ENCODE peak calls at places on chromosomes 16 and 17, in nine cellular contexts. B, R, X, A, Y, Q, M, D and I are unnamed samples.
A peak's percentile ranks its signal among the peaks of the same experiment; 100 is the strongest.

GRCh38 chr16:82083710-82084353 is 48.8 kb downstream of the HSD17B2 start:
- DNase-seq in D (no peak), R (no peak), X (no peak), B (no peak), Y (no peak), Q (no peak), M (no peak), A (no peak), I (no peak)

GRCh38 chr17:69179227-69179952 is 37.7 kb upstream of the ABCA6 start:
- DNase-seq in X (peak; percentile 50), B (no peak), M (peak; percentile 15), R (no peak), D (no peak), Q (no peak), A (no peak), Y (no peak), I (peak; percentile 71)

GRCh38 chr16:81728435-81728834 is 50.7 kb upstream of the PLCG2 start:
- DNase-seq in Q (no peak), A (no peak), Y (no peak), M (no peak), R (no peak), D (no peak), B (no peak), X (no peak), I (no peak)

GRCh38 chr17:39484178-39484577 is 22.9 kb downstream of the CDK12 start:
- DNase-seq in Q (no peak), A (no peak), M (peak; percentile 12), R (no peak), Y (no peak), X (no peak), B (no peak), D (no peak), I (no peak)

GRCh38 chr16:81424761-81425160 is 19.8 kb upstream of the CMIP start:
- DNase-seq in D (no peak), B (no peak), X (peak; percentile 34), Q (no peak), A (no peak), Y (no peak), R (no peak), M (peak; percentile 63), I (no peak)

GRCh38 chr17:12068946-12069345 is 48.3 kb downstream of the MAP2K4 start:
- DNase-seq in M (no peak), B (no peak), Y (no peak), D (no peak), Q (no peak), A (no peak), R (no peak), X (peak; percentile 5), I (no peak)

GRCh38 chr16:23742761-23743160 is 12.1 kb upstream of the CHP2 start:
- DNase-seq in R (no peak), Q (no peak), X (no peak), M (no peak), D (no peak), B (no peak), Y (no peak), A (no peak), I (no peak)

GRCh38 chr17:9475259-9475658 is 100.4 kb downstream of the STX8 start:
- DNase-seq in R (no peak), M (no peak), B (no peak), X (no peak), Q (no peak), A (no peak), Y (no peak), D (no peak), I (no peak)

GRCh38 chr16:67884-68789 is 4.3 kb downstream of the RHBDF1 start:
- DNase-seq in R (no peak), M (no peak), D (no peak), Q (no peak), Y (no peak), A (no peak), X (peak; percentile 49), B (no peak), I (no peak)

GRCh38 chr17:38748329-38749221 is at the start of gene PCGF2:
- DNase-seq in Q (peak; percentile 97), A (peak; percentile 96), B (no peak), X (peak; percentile 89), R (peak; percentile 77), Y (peak; percentile 89), D (peak; percentile 71), M (no peak), I (peak; percentile 85)

GRCh38 chr17:79033741-79034501 is 10.0 kb downstream of the C1QTNF1 start:
- DNase-seq in B (no peak), D (no peak), A (no peak), M (no peak), Y (no peak), Q (peak; percentile 41), R (no peak), X (no peak), I (peak; percentile 60)

GRCh38 chr17:1644493-1645206 is 882 bp downstream of the SCARF1 start:
- DNase-seq in M (peak; percentile 44), B (no peak), X (peak; percentile 73), Y (no peak), A (no peak), D (peak; percentile 94), Q (no peak), R (no peak), I (no peak)

GRCh38 chr17:50765454-50766221 is 1.7 kb downstream of the ANKRD40CL start:
- DNase-seq in A (no peak), Q (no peak), M (peak; percentile 61), R (no peak), D (no peak), Y (no peak), X (no peak), B (no peak), I (no peak)
- TF ChIP-seq POLR2A in A (no peak), Q (no peak), M (no peak), R (no peak), D (no peak), Y (no peak), X (no peak), B (no peak), I (no peak)

DNA sequence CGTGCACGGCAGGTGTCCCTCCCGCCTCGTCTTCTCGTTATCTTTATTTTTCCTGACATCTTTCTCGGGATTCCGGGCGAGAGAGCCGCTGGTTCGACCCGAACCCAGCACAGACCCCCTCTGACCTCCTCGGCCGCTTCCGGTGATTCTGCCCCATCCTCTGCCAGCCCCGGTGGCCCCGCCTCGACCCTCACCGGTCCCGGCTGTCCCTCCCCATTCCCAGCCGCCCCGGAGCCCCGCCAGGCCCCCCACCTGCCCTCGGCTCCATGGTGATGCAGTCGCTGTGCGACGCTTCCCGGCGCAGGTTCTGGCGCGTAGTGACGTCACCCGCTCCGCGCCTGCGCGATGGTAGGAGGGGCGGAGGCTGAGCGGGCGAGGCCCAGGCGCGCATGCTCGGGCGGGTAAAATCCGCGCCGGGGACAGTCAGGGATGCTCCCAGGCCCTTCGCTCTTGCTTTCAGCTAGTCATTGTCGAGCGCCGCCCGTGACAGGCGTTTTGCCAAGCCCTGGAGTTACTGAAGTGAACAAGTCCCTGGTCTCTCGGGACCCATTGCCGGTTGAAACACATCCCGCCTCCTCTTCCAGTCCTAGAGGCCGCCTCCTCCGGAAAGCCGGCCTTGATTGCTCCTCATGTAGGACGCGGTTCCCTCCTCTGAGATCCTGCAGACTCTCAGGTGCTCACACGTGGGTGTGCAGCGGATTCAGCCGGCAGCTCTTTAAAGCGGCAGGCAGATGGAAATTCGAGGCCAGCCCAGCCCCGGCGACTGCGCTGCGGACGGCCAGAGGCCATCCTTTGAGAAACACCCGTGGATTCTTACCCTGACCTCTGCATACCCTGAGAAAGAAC is at the start of gene MTHFSD:
- DNase-seq in Y (peak; percentile 92), Q (peak; percentile 86), R (peak; percentile 99), X (peak; percentile 91), B (peak; percentile 42), D (peak; percentile 94), M (peak; percentile 93), A (peak; percentile 90), I (peak; percentile 94)
- TF ChIP-seq POLR2A in Y (peak; percentile 84), Q (peak; percentile 63), R (peak; percentile 81), X (peak; percentile 89), B (no peak), D (peak; percentile 90), M (peak; percentile 78), A (peak; percentile 76), I (no peak)

GRCh38 chr17:7038025-7038862 is 2.4 kb downstream of the SLC16A13 start:
- DNase-seq in R (no peak), A (no peak), M (no peak), D (no peak), X (no peak), B (no peak), Y (no peak), Q (no peak), I (no peak)

GRCh38 chr17:7034955-7035590 is 742 bp upstream of the SLC16A13 start:
- DNase-seq in D (no peak), X (no peak), M (no peak), A (no peak), R (no peak), Q (no peak), Y (no peak), B (no peak), I (no peak)

GRCh38 chr17:7035591-7036368 is at the start of gene SLC16A13:
- DNase-seq in B (peak; percentile 92), Y (peak; percentile 100), R (peak; percentile 95), Q (peak; percentile 99), A (peak; percentile 93), X (peak; percentile 94), D (peak; percentile 99), M (peak; percentile 94), I (peak; percentile 96)
- TF ChIP-seq POLR2A in B (no peak), Y (peak; percentile 96), R (peak; percentile 94), Q (peak; percentile 79), A (peak; percentile 58), X (peak; percentile 70), D (peak; percentile 75), M (peak; percentile 85), I (no peak)

GRCh38 chr16:22424161-22424937 is 49.9 kb upstream of the CDR2 start:
- DNase-seq in A (peak; percentile 39), X (no peak), R (no peak), Q (peak; percentile 31), D (no peak), M (no peak), B (no peak), Y (no peak), I (no peak)

GRCh38 chr16:22425847-22426246 is 51.4 kb upstream of the CDR2 start:
- DNase-seq in A (no peak), B (no peak), Y (no peak), D (no peak), Q (no peak), M (no peak), R (no peak), X (no peak), I (no peak)

GRCh38 chr16:22425036-22425801 is 50.8 kb upstream of the CDR2 start:
- DNase-seq in Q (no peak), M (no peak), B (no peak), R (no peak), X (no peak), Y (no peak), A (peak; percentile 53), D (no peak), I (no peak)

GRCh38 chr16:22420606-22421135 is 46.3 kb upstream of the CDR2 start:
- DNase-seq in A (no peak), D (no peak), R (no peak), M (no peak), B (no peak), Q (no peak), X (no peak), Y (no peak), I (no peak)

DNA sequence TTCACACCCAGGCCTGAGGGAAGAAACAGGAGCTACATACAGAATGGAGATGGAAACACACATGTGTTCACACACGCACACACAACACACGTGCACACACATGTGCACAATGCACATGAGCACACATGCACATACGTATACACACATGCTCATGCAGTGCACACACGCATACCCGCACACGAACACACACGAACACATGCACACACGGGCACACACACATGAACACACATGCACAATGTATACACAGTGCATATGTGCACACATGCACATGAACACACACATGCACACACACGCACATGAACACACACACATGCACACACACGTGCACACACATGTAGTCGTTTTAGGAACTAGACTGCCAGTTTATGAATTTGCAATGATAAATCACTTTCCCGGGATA is 49.3 kb upstream of the CDR2 start:
- DNase-seq in B (no peak), X (no peak), M (no peak), R (no peak), Y (no peak), D (no peak), A (no peak), Q (no peak), I (no peak)
- TF ChIP-seq POLR2A in B (no peak), X (no peak), M (no peak), R (peak; percentile 37), Y (no peak), D (no peak), A (no peak), Q (no peak), I (no peak)